ENCODE peak calls at places on chromosomes 4 and X, in ten cellular contexts. One of them, this sample, is unnamed.

GRCh38 chr4:107592518-107592917 is 127.5 kb downstream of the PAPSS1 start:
- DNase-seq in foreskin fibroblast: no peak
- DNase-seq in stomach: no peak
- DNase-seq in RWPE1: no peak
- DNase-seq in lower lobe of right lung: no peak
- DNase-seq in body of pancreas: no peak
- DNase-seq in colonic mucosa: no peak
- DNase-seq in neural crest cell: no peak
- DNase-seq in MCF 10A: no peak
- DNase-seq in mucosa of descending colon: no peak
- DNase-seq in this sample: no peak

GRCh38 chr4:153064571-153064970 is 128.4 kb downstream of the FHDC1 start:
- DNase-seq in foreskin fibroblast: no peak
- DNase-seq in stomach: peak
- DNase-seq in RWPE1: no peak
- DNase-seq in lower lobe of right lung: no peak
- DNase-seq in body of pancreas: no peak
- DNase-seq in colonic mucosa: peak
- DNase-seq in neural crest cell: no peak
- DNase-seq in MCF 10A: no peak
- DNase-seq in mucosa of descending colon: no peak
- DNase-seq in this sample: no peak

GRCh38 chr4:46432923-46433322 is 43.0 kb upstream of the GABRA2 start:
- DNase-seq in foreskin fibroblast: no peak
- DNase-seq in stomach: no peak
- DNase-seq in RWPE1: peak
- DNase-seq in lower lobe of right lung: no peak
- DNase-seq in body of pancreas: no peak
- DNase-seq in colonic mucosa: no peak
- DNase-seq in neural crest cell: no peak
- DNase-seq in MCF 10A: peak
- DNase-seq in mucosa of descending colon: no peak
- DNase-seq in this sample: no peak

GRCh38 chr4:90857081-90857820 is 730.1 kb downstream of the CCSER1 start:
- DNase-seq in foreskin fibroblast: no peak
- DNase-seq in stomach: no peak
- DNase-seq in RWPE1: no peak
- DNase-seq in lower lobe of right lung: no peak
- DNase-seq in body of pancreas: no peak
- DNase-seq in colonic mucosa: no peak
- DNase-seq in neural crest cell: no peak
- DNase-seq in MCF 10A: no peak
- DNase-seq in mucosa of descending colon: no peak
- DNase-seq in this sample: no peak

GRCh38 chr4:53622739-53623151 is 31.5 kb upstream of the LNX1 start:
- DNase-seq in foreskin fibroblast: peak
- DNase-seq in stomach: no peak
- DNase-seq in RWPE1: peak
- DNase-seq in lower lobe of right lung: no peak
- DNase-seq in body of pancreas: no peak
- DNase-seq in colonic mucosa: no peak
- DNase-seq in neural crest cell: no peak
- DNase-seq in MCF 10A: peak
- DNase-seq in mucosa of descending colon: no peak
- DNase-seq in this sample: no peak

GRCh38 chr4:39062499-39062898 is 467 bp downstream of the KLHL5 start:
- DNase-seq in foreskin fibroblast: no peak
- DNase-seq in stomach: no peak
- DNase-seq in RWPE1: no peak
- DNase-seq in lower lobe of right lung: no peak
- DNase-seq in body of pancreas: no peak
- DNase-seq in colonic mucosa: no peak
- DNase-seq in neural crest cell: no peak
- DNase-seq in MCF 10A: no peak
- DNase-seq in mucosa of descending colon: no peak
- DNase-seq in this sample: no peak

GRCh38 chrX:41313419-41313818 is 20.5 kb upstream of the DDX3X start:
- DNase-seq in foreskin fibroblast: peak
- DNase-seq in stomach: no peak
- DNase-seq in RWPE1: no peak
- DNase-seq in lower lobe of right lung: no peak
- DNase-seq in body of pancreas: no peak
- DNase-seq in colonic mucosa: no peak
- DNase-seq in neural crest cell: no peak
- DNase-seq in MCF 10A: peak
- DNase-seq in mucosa of descending colon: no peak
- DNase-seq in this sample: no peak

GRCh38 chrX:114903618-114904017 is 113.8 kb downstream of the IL13RA2 start:
- DNase-seq in foreskin fibroblast: no peak
- DNase-seq in stomach: no peak
- DNase-seq in RWPE1: no peak
- DNase-seq in lower lobe of right lung: no peak
- DNase-seq in body of pancreas: no peak
- DNase-seq in colonic mucosa: no peak
- DNase-seq in neural crest cell: no peak
- DNase-seq in MCF 10A: no peak
- DNase-seq in mucosa of descending colon: no peak
- DNase-seq in this sample: no peak

GRCh38 chr4:96685691-96686090 is 845.8 kb downstream of the PDHA2 start:
- DNase-seq in foreskin fibroblast: no peak
- DNase-seq in stomach: no peak
- DNase-seq in RWPE1: no peak
- DNase-seq in lower lobe of right lung: no peak
- DNase-seq in body of pancreas: no peak
- DNase-seq in colonic mucosa: no peak
- DNase-seq in neural crest cell: no peak
- DNase-seq in MCF 10A: no peak
- DNase-seq in mucosa of descending colon: no peak
- DNase-seq in this sample: no peak

GRCh38 chr4:71304289-71304850 is 34.5 kb upstream of the SLC4A4 start:
- DNase-seq in foreskin fibroblast: no peak
- DNase-seq in stomach: no peak
- DNase-seq in RWPE1: no peak
- DNase-seq in lower lobe of right lung: no peak
- DNase-seq in body of pancreas: peak
- DNase-seq in colonic mucosa: no peak
- DNase-seq in neural crest cell: no peak
- DNase-seq in MCF 10A: peak
- DNase-seq in mucosa of descending colon: no peak
- DNase-seq in this sample: no peak

GRCh38 chrX:143664302-143664701 is 28.4 kb upstream of the SLITRK4 start:
- DNase-seq in foreskin fibroblast: no peak
- DNase-seq in stomach: no peak
- DNase-seq in RWPE1: no peak
- DNase-seq in lower lobe of right lung: no peak
- DNase-seq in body of pancreas: no peak
- DNase-seq in colonic mucosa: no peak
- DNase-seq in neural crest cell: peak
- DNase-seq in MCF 10A: peak
- DNase-seq in mucosa of descending colon: no peak
- DNase-seq in this sample: no peak

GRCh38 chr4:10115271-10115656 is 1.3 kb downstream of the WDR1 start:
- DNase-seq in foreskin fibroblast: peak
- DNase-seq in stomach: no peak
- DNase-seq in RWPE1: peak
- DNase-seq in lower lobe of right lung: no peak
- DNase-seq in body of pancreas: no peak
- DNase-seq in colonic mucosa: peak
- DNase-seq in neural crest cell: no peak
- DNase-seq in MCF 10A: peak
- DNase-seq in mucosa of descending colon: no peak
- DNase-seq in this sample: no peak

GRCh38 chr4:3771932-3772495 is 5.8 kb downstream of the ADRA2C start:
- DNase-seq in foreskin fibroblast: no peak
- DNase-seq in stomach: no peak
- DNase-seq in RWPE1: no peak
- DNase-seq in lower lobe of right lung: no peak
- DNase-seq in body of pancreas: no peak
- DNase-seq in colonic mucosa: no peak
- DNase-seq in neural crest cell: no peak
- DNase-seq in MCF 10A: no peak
- DNase-seq in mucosa of descending colon: no peak
- DNase-seq in this sample: no peak

GRCh38 chr4:6047130-6047673 is 29.0 kb upstream of the C4orf50 start:
- DNase-seq in foreskin fibroblast: no peak
- DNase-seq in stomach: peak
- DNase-seq in RWPE1: peak
- DNase-seq in lower lobe of right lung: no peak
- DNase-seq in body of pancreas: no peak
- DNase-seq in colonic mucosa: no peak
- DNase-seq in neural crest cell: no peak
- DNase-seq in MCF 10A: peak
- DNase-seq in mucosa of descending colon: no peak
- DNase-seq in this sample: peak

GRCh38 chr4:5827108-5828004 is 65.5 kb downstream of the CRMP1 start:
- DNase-seq in foreskin fibroblast: peak
- DNase-seq in stomach: no peak
- DNase-seq in RWPE1: no peak
- DNase-seq in lower lobe of right lung: no peak
- DNase-seq in body of pancreas: no peak
- DNase-seq in colonic mucosa: no peak
- DNase-seq in neural crest cell: no peak
- DNase-seq in MCF 10A: no peak
- DNase-seq in mucosa of descending colon: no peak
- DNase-seq in this sample: no peak

GRCh38 chrX:9873952-9874351 is 87.7 kb downstream of the SHROOM2 start:
- DNase-seq in foreskin fibroblast: no peak
- DNase-seq in stomach: peak
- DNase-seq in RWPE1: no peak
- DNase-seq in lower lobe of right lung: peak
- DNase-seq in body of pancreas: no peak
- DNase-seq in colonic mucosa: peak
- DNase-seq in neural crest cell: no peak
- DNase-seq in MCF 10A: peak
- DNase-seq in mucosa of descending colon: no peak
- DNase-seq in this sample: peak

GRCh38 chrX:39327255-39327654 is 526.0 kb downstream of the MID1IP1 start:
- DNase-seq in foreskin fibroblast: no peak
- DNase-seq in stomach: no peak
- DNase-seq in RWPE1: no peak
- DNase-seq in lower lobe of right lung: no peak
- DNase-seq in body of pancreas: no peak
- DNase-seq in colonic mucosa: no peak
- DNase-seq in neural crest cell: no peak
- DNase-seq in MCF 10A: no peak
- DNase-seq in mucosa of descending colon: no peak
- DNase-seq in this sample: no peak

GRCh38 chr4:23234716-23235115 is 542.0 kb downstream of the GBA3 start:
- DNase-seq in foreskin fibroblast: no peak
- DNase-seq in stomach: no peak
- DNase-seq in RWPE1: no peak
- DNase-seq in lower lobe of right lung: no peak
- DNase-seq in body of pancreas: no peak
- DNase-seq in colonic mucosa: no peak
- DNase-seq in neural crest cell: no peak
- DNase-seq in MCF 10A: peak
- DNase-seq in mucosa of descending colon: no peak
- DNase-seq in this sample: no peak

GRCh38 chr4:145414224-145414623 is 67.4 kb upstream of the SMAD1 start:
- DNase-seq in foreskin fibroblast: no peak
- DNase-seq in stomach: no peak
- DNase-seq in RWPE1: no peak
- DNase-seq in lower lobe of right lung: no peak
- DNase-seq in body of pancreas: no peak
- DNase-seq in colonic mucosa: no peak
- DNase-seq in neural crest cell: no peak
- DNase-seq in MCF 10A: no peak
- DNase-seq in mucosa of descending colon: no peak
- DNase-seq in this sample: no peak
- TF ChIP-seq CTCF in foreskin fibroblast: no peak
- TF ChIP-seq CTCF in stomach: no peak
- TF ChIP-seq CTCF in RWPE1: no peak
- TF ChIP-seq CTCF in lower lobe of right lung: no peak
- TF ChIP-seq CTCF in body of pancreas: no peak
- TF ChIP-seq CTCF in colonic mucosa: no peak
- TF ChIP-seq CTCF in neural crest cell: no peak
- TF ChIP-seq CTCF in MCF 10A: no peak
- TF ChIP-seq CTCF in mucosa of descending colon: no peak
- TF ChIP-seq CTCF in this sample: no peak

GRCh38 chrX:32170481-32170880 is 1040.9 kb downstream of the DMD start:
- DNase-seq in foreskin fibroblast: no peak
- DNase-seq in stomach: no peak
- DNase-seq in RWPE1: no peak
- DNase-seq in lower lobe of right lung: no peak
- DNase-seq in body of pancreas: no peak
- DNase-seq in colonic mucosa: no peak
- DNase-seq in neural crest cell: no peak
- DNase-seq in MCF 10A: no peak
- DNase-seq in mucosa of descending colon: no peak
- DNase-seq in this sample: no peak
- TF ChIP-seq CTCF in foreskin fibroblast: no peak
- TF ChIP-seq CTCF in stomach: no peak
- TF ChIP-seq CTCF in RWPE1: no peak
- TF ChIP-seq CTCF in lower lobe of right lung: no peak
- TF ChIP-seq CTCF in body of pancreas: no peak
- TF ChIP-seq CTCF in colonic mucosa: no peak
- TF ChIP-seq CTCF in neural crest cell: no peak
- TF ChIP-seq CTCF in MCF 10A: no peak
- TF ChIP-seq CTCF in mucosa of descending colon: no peak
- TF ChIP-seq CTCF in this sample: no peak

DNA sequence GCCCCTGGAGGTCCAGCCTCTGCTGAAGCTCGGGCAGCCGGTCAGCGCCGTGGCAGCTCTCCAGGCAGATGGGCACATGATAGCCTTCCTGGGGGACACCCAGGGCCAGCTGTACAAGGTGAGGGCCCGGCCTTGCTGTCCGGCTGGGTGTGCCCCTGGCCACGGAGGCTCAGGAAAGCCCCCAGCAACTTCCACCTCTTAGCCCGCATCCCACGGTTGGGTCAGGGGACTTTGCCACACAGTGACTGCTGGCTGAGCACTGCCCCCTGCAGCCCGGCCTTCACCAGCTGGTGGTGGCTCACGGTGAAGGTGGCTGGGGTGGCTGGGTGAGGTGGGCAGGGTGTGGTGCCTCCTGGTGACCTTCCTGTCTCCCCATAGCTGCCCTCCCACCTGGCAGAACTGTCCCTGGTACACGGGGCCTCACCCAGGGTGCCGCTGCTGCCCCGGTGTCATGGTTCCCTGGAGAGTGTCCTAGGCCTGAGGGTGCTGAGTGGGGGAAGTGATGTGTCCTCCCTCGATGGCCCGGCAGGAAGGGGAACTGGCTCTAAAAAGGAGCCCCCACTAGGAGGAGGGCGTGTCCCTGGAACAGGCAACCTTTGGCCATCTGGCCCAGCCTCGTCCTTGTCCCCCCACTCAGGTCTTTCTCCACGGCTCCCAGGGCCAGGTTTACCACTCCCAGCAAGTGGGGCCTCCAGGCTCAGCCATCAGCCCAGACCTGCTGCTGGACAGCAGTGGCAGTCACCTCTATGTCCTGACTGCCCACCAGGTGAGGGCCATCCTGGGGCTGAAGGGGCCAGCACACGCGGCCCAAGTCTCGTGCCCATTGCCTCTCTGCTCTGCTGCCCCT is 4.5 kb downstream of the PLXNB3 start:
- DNase-seq in foreskin fibroblast: no peak
- DNase-seq in stomach: no peak
- DNase-seq in RWPE1: no peak
- DNase-seq in lower lobe of right lung: peak
- DNase-seq in body of pancreas: peak
- DNase-seq in colonic mucosa: no peak
- DNase-seq in neural crest cell: no peak
- DNase-seq in MCF 10A: no peak
- DNase-seq in mucosa of descending colon: peak
- DNase-seq in this sample: no peak
- TF ChIP-seq CTCF in foreskin fibroblast: no peak
- TF ChIP-seq CTCF in stomach: no peak
- TF ChIP-seq CTCF in RWPE1: no peak
- TF ChIP-seq CTCF in lower lobe of right lung: no peak
- TF ChIP-seq CTCF in body of pancreas: no peak
- TF ChIP-seq CTCF in colonic mucosa: no peak
- TF ChIP-seq CTCF in neural crest cell: no peak
- TF ChIP-seq CTCF in MCF 10A: no peak
- TF ChIP-seq CTCF in mucosa of descending colon: no peak
- TF ChIP-seq CTCF in this sample: no peak

GRCh38 chrX:100072286-100072685 is 337.8 kb downstream of the PCDH19 start:
- DNase-seq in foreskin fibroblast: no peak
- DNase-seq in stomach: no peak
- DNase-seq in RWPE1: no peak
- DNase-seq in lower lobe of right lung: no peak
- DNase-seq in body of pancreas: no peak
- DNase-seq in colonic mucosa: no peak
- DNase-seq in neural crest cell: no peak
- DNase-seq in MCF 10A: peak
- DNase-seq in mucosa of descending colon: no peak
- DNase-seq in this sample: no peak
- TF ChIP-seq CTCF in foreskin fibroblast: no peak
- TF ChIP-seq CTCF in stomach: no peak
- TF ChIP-seq CTCF in RWPE1: no peak
- TF ChIP-seq CTCF in lower lobe of right lung: no peak
- TF ChIP-seq CTCF in body of pancreas: no peak
- TF ChIP-seq CTCF in colonic mucosa: no peak
- TF ChIP-seq CTCF in neural crest cell: no peak
- TF ChIP-seq CTCF in MCF 10A: peak
- TF ChIP-seq CTCF in mucosa of descending colon: no peak
- TF ChIP-seq CTCF in this sample: no peak

This sample was measured in Calu3.